ENCODE peak calls at places on chromosomes 4 and X, in seven cellular contexts. T is GM23338, C is PC-9, U is PC-3, D is mammary epithelial cell, Q is K562, A is fibroblast of lung. X is an unnamed sample.

GRCh38 chr4:5019274-5019673 is at the start of gene CYTL1:
- DNase-seq in T (peak; percentile 59), C (no peak), U (no peak), D (no peak), Q (no peak), A (peak; percentile 34), X (no peak)

GRCh38 chrX:45351478-45351877 is 150.8 kb upstream of the DIPK2B start:
- DNase-seq in T (no peak), C (no peak), U (peak; percentile 63), D (peak; percentile 26), Q (no peak), A (peak; percentile 81), X (no peak)

GRCh38 chr4:9867746-9868425 is 86.5 kb downstream of the DRD5 start:
- DNase-seq in T (no peak), C (no peak), U (no peak), D (no peak), Q (no peak), A (no peak), X (no peak)

GRCh38 chrX:49784747-49785280 is 44.3 kb upstream of the PAGE4 start:
- DNase-seq in T (no peak), C (no peak), U (no peak), D (no peak), Q (no peak), A (no peak), X (no peak)

GRCh38 chrX:55593756-55594257 is 29.4 kb upstream of the FOXR2 start:
- DNase-seq in T (no peak), C (no peak), U (no peak), D (no peak), Q (no peak), A (no peak), X (no peak)

GRCh38 chr4:46270986-46271596 is 118.8 kb downstream of the GABRA2 start:
- DNase-seq in T (peak; percentile 48), C (no peak), U (peak; percentile 38), D (peak; percentile 21), Q (peak; percentile 11), A (peak; percentile 3), X (no peak)

GRCh38 chr4:99863804-99864203 is 30.4 kb downstream of the LAMTOR3 start:
- DNase-seq in T (no peak), C (peak; percentile 48), U (peak; percentile 25), D (peak; percentile 49), Q (no peak), A (peak; percentile 35), X (no peak)

GRCh38 chr4:7868430-7868775 is 71.3 kb downstream of the AFAP1 start:
- DNase-seq in T (no peak), C (no peak), U (no peak), D (no peak), Q (no peak), A (no peak), X (no peak)

GRCh38 chrX:69179380-69179911 is 14.2 kb upstream of the PJA1 start:
- DNase-seq in T (peak; percentile 64), C (no peak), U (no peak), D (no peak), Q (no peak), A (peak; percentile 51), X (no peak)

GRCh38 chrX:133796282-133796681 is 189.1 kb downstream of the GPC3 start:
- DNase-seq in T (no peak), C (no peak), U (no peak), D (no peak), Q (no peak), A (no peak), X (no peak)

GRCh38 chrX:151746502-151746901 is 12.0 kb downstream of the CNGA2 start:
- DNase-seq in T (no peak), C (no peak), U (no peak), D (no peak), Q (no peak), A (no peak), X (no peak)

GRCh38 chr4:100842856-100843255 is 325.0 kb upstream of the EMCN start:
- DNase-seq in T (no peak), C (no peak), U (no peak), D (no peak), Q (no peak), A (peak; percentile 26), X (no peak)

GRCh38 chrX:107205770-107206696 is at the start of the genes DNAAF6 and NUP62CL:
- DNase-seq in T (peak; percentile 91), C (peak; percentile 88), U (peak; percentile 70), D (peak; percentile 69), Q (peak; percentile 96), A (peak; percentile 18), X (no peak)

GRCh38 chr4:102789317-102789717 is 28.5 kb upstream of the MANBA start:
- DNase-seq in T (no peak), C (no peak), U (peak; percentile 76), D (peak; percentile 64), Q (no peak), A (peak; percentile 67), X (no peak)

GRCh38 chr4:112766422-112766821 is 129.5 kb downstream of the LARP7 start:
- DNase-seq in T (peak; percentile 77), C (no peak), U (peak; percentile 27), D (peak; percentile 9), Q (no peak), A (peak; percentile 20), X (no peak)

GRCh38 chr4:112759313-112759712 is 122.4 kb downstream of the LARP7 start:
- DNase-seq in T (peak; percentile 90), C (no peak), U (no peak), D (no peak), Q (no peak), A (no peak), X (no peak)

GRCh38 chr4:133151681-133152329 is 2.7 kb downstream of the PCDH10 start:
- DNase-seq in T (peak; percentile 75), C (no peak), U (no peak), D (no peak), Q (no peak), A (peak; percentile 64), X (no peak)

GRCh38 chr4:122776916-122777315 is 44.4 kb downstream of the BBS12 start:
- DNase-seq in T (no peak), C (no peak), U (no peak), D (peak; percentile 38), Q (no peak), A (no peak), X (no peak)

GRCh38 chr4:55635760-55636621 is at the start of gene NMU:
- DNase-seq in T (peak; percentile 78), C (peak; percentile 45), U (peak; percentile 79), D (peak; percentile 52), Q (peak; percentile 68), A (peak; percentile 29), X (no peak)

GRCh38 chr4:173578956-173579355 is 48.9 kb upstream of the HAND2 start:
- DNase-seq in T (no peak), C (no peak), U (no peak), D (no peak), Q (no peak), A (no peak), X (no peak)

GRCh38 chr4:147843162-147843561 is 111.3 kb downstream of the ARHGAP10 start:
- DNase-seq in T (peak; percentile 50), C (no peak), U (peak; percentile 52), D (no peak), Q (peak; percentile 51), A (no peak), X (no peak)
- TF ChIP-seq CTCF in T (peak; percentile 58), C (no peak), U (peak; percentile 50), D (peak; percentile 33), Q (peak; percentile 26), A (no peak), X (peak; percentile 29)

GRCh38 chr4:150244600-150244999 is 166.4 kb downstream of the DCLK2 start:
- DNase-seq in T (peak; percentile 23), C (no peak), U (peak; percentile 52), D (no peak), Q (no peak), A (peak; percentile 90), X (no peak)

GRCh38 chr4:150240011-150240410 is 161.8 kb downstream of the DCLK2 start:
- DNase-seq in T (no peak), C (no peak), U (no peak), D (peak; percentile 32), Q (no peak), A (peak; percentile 69), X (no peak)

GRCh38 chr4:150243932-150244331 is 165.7 kb downstream of the DCLK2 start:
- DNase-seq in T (no peak), C (no peak), U (no peak), D (no peak), Q (no peak), A (no peak), X (no peak)

GRCh38 chr4:150238591-150238990 is 160.3 kb downstream of the DCLK2 start:
- DNase-seq in T (no peak), C (no peak), U (no peak), D (no peak), Q (no peak), A (no peak), X (no peak)

GRCh38 chr4:150242820-150243458 is 164.7 kb downstream of the DCLK2 start:
- DNase-seq in T (peak; percentile 80), C (no peak), U (peak; percentile 55), D (no peak), Q (peak; percentile 68), A (no peak), X (peak; percentile 25)
- H2AFZ ChIP-seq in T (no peak overlapping the region), C (no peak overlapping the region), U (no peak overlapping the region), D (no peak overlapping the region), Q (no peak overlapping the region), A (no peak overlapping the region), X (no peak overlapping the region)

GRCh38 chr4:3767569-3768288 is 1.5 kb downstream of the ADRA2C start:
- DNase-seq in T (peak; percentile 79), C (no peak), U (no peak), D (peak; percentile 5), Q (no peak), A (peak; percentile 23), X (no peak)

GRCh38 chr4:3765271-3766206 is 646 bp upstream of the ADRA2C start:
- DNase-seq in T (peak; percentile 78), C (no peak), U (peak; percentile 5), D (peak; percentile 33), Q (peak; percentile 86), A (peak; percentile 69), X (no peak)

GRCh38 chr4:3768842-3769641 is 2.9 kb downstream of the ADRA2C start:
- DNase-seq in T (no peak), C (no peak), U (no peak), D (no peak), Q (no peak), A (no peak), X (no peak)

GRCh38 chr4:3766207-3766790 is at the start of gene ADRA2C:
- DNase-seq in T (peak; percentile 51), C (no peak), U (no peak), D (no peak), Q (peak; percentile 74), A (peak; percentile 30), X (no peak)

GRCh38 chr4:3766791-3767561 is 791 bp downstream of the ADRA2C start:
- DNase-seq in T (peak; percentile 89), C (no peak), U (no peak), D (peak; percentile 10), Q (no peak), A (peak; percentile 7), X (no peak)
- TF ChIP-seq EZH2 in T (no peak), C (no peak), U (no peak), D (peak; percentile 42), Q (no peak), A (peak; percentile 93), X (no peak)

GRCh38 chrX:11683057-11683456 is 17.3 kb upstream of the ARHGAP6 start:
- DNase-seq in T (no peak), C (no peak), U (no peak), D (no peak), Q (no peak), A (no peak), X (no peak)

GRCh38 chrX:11672213-11672612 is 6.5 kb upstream of the ARHGAP6 start:
- DNase-seq in T (no peak), C (no peak), U (no peak), D (no peak), Q (no peak), A (peak; percentile 13), X (no peak)

GRCh38 chrX:11678174-11678573 is 12.5 kb upstream of the ARHGAP6 start:
- DNase-seq in T (peak; percentile 13), C (no peak), U (peak; percentile 21), D (no peak), Q (no peak), A (no peak), X (no peak)
- TF ChIP-seq CTCF in T (peak; percentile 49), C (no peak), U (peak; percentile 67), D (peak; percentile 50), Q (no peak), A (peak; percentile 7), X (peak; percentile 36)

X was measured in DND-41.